ENCODE peak calls at places on chromosome 6, in nine cellular contexts. D, W, U, C, V, R, E, N and I are unnamed samples.

GRCh38 chr6:48889429-48889828 is 573.6 kb downstream of the MMUT start:
- DNase-seq in E (no peak), N (no peak), W (no peak), U (no peak), D (no peak), V (no peak), R (no peak), C (no peak), I (no peak)

GRCh38 chr6:138971601-138972000 is 16.5 kb downstream of the REPS1 start:
- DNase-seq in R (no peak), W (no peak), U (no peak), V (no peak), E (no peak), N (peak; percentile 59), D (no peak), C (peak; percentile 67), I (no peak)

GRCh38 chr6:85135376-85136094 is 314.3 kb upstream of the NT5E start:
- DNase-seq in D (no peak), R (no peak), N (peak; percentile 79), C (no peak), E (no peak), U (no peak), W (no peak), V (no peak), I (no peak)

GRCh38 chr6:151239603-151240035 is at the start of gene AKAP12:
- DNase-seq in W (no peak), C (no peak), D (no peak), E (no peak), V (peak; percentile 44), R (no peak), N (peak; percentile 54), U (no peak), I (no peak)

GRCh38 chr6:42729731-42730130 is 7.3 kb upstream of the PRPH2 start:
- DNase-seq in D (no peak), N (peak; percentile 80), R (no peak), V (no peak), E (no peak), C (no peak), U (no peak), W (no peak), I (no peak)

GRCh38 chr6:55678330-55679224 is 99.6 kb upstream of the HMGCLL1 start:
- DNase-seq in C (no peak), D (no peak), R (no peak), W (no peak), U (no peak), E (no peak), V (no peak), N (no peak), I (no peak)

GRCh38 chr6:1624071-1624847 is 14.5 kb downstream of the FOXC1 start:
- DNase-seq in V (no peak), W (no peak), E (no peak), U (no peak), N (no peak), C (peak; percentile 81), D (no peak), R (no peak), I (no peak)

GRCh38 chr6:90025418-90026089 is 131.3 kb downstream of the GJA10 start:
- DNase-seq in N (peak; percentile 93), D (no peak), V (no peak), W (peak; percentile 23), R (no peak), E (no peak), C (no peak), U (no peak), I (no peak)

GRCh38 chr6:168616807-168617756 is 176.1 kb downstream of the SMOC2 start:
- DNase-seq in W (no peak), E (no peak), D (no peak), V (peak; percentile 47), C (no peak), R (no peak), U (no peak), N (no peak), I (no peak)

GRCh38 chr6:113258771-113259170 is 598.4 kb upstream of the MARCKS start:
- DNase-seq in V (no peak), R (no peak), W (no peak), C (no peak), U (no peak), D (no peak), E (no peak), N (no peak), I (no peak)

GRCh38 chr6:34312259-34312658 is 63.5 kb upstream of the SMIM29 start:
- DNase-seq in R (no peak), N (no peak), U (no peak), E (no peak), D (no peak), C (no peak), W (no peak), V (no peak), I (no peak)

GRCh38 chr6:98014791-98015201 is 731.8 kb upstream of the MMS22L start:
- DNase-seq in N (no peak), R (no peak), W (no peak), V (no peak), D (no peak), C (no peak), U (no peak), E (no peak), I (no peak)

GRCh38 chr6:2731281-2731909 is 19.3 kb downstream of the MYLK4 start:
- DNase-seq in C (peak; percentile 81), W (no peak), N (peak; percentile 32), D (no peak), U (no peak), V (no peak), R (no peak), E (no peak), I (no peak)

GRCh38 chr6:28563420-28564095 is 37.9 kb downstream of the GPX5 start:
- DNase-seq in C (no peak), D (no peak), R (no peak), E (no peak), U (no peak), W (no peak), V (no peak), N (no peak), I (no peak)

GRCh38 chr6:72699142-72699541 is 77.3 kb downstream of the KCNQ5 start:
- DNase-seq in W (no peak), V (no peak), R (no peak), E (no peak), C (no peak), D (no peak), U (no peak), N (peak; percentile 40), I (no peak)

GRCh38 chr6:36666726-36667591 is 11.6 kb upstream of the CDKN1A start:
- DNase-seq in C (peak; percentile 88), V (peak; percentile 84), W (no peak), N (peak; percentile 97), E (peak; percentile 74), U (no peak), D (no peak), R (no peak), I (no peak)

GRCh38 chr6:111625511-111626331 is 20.0 kb upstream of the TRAF3IP2 start:
- DNase-seq in R (no peak), D (no peak), W (no peak), C (no peak), V (peak; percentile 56), N (peak; percentile 77), U (no peak), E (no peak), I (no peak)

GRCh38 chr6:107585815-107586435 is 96.0 kb downstream of the SOBP start:
- DNase-seq in C (no peak), E (no peak), V (no peak), D (no peak), N (no peak), U (no peak), W (no peak), R (no peak), I (no peak)

GRCh38 chr6:13425270-13425905 is 62.0 kb downstream of the GFOD1 start:
- DNase-seq in N (no peak), C (no peak), E (no peak), U (no peak), V (peak; percentile 47), R (no peak), D (no peak), W (no peak), I (no peak)

GRCh38 chr6:151675746-151676459 is 131.6 kb upstream of the ESR1 start:
- DNase-seq in R (peak; percentile 35), V (peak; percentile 43), N (peak; percentile 57), E (peak; percentile 64), W (peak; percentile 15), U (peak; percentile 6), D (peak; percentile 10), C (peak; percentile 88), I (no peak)

GRCh38 chr6:169830876-169831275 is 79.5 kb downstream of the ERMARD start:
- DNase-seq in U (no peak), C (peak; percentile 50), W (no peak), D (no peak), E (peak; percentile 18), V (no peak), R (no peak), N (no peak), I (no peak)

GRCh38 chr6:161798844-161799394 is 525.1 kb upstream of the AGPAT4 start:
- DNase-seq in E (no peak), N (no peak), W (no peak), C (no peak), V (no peak), U (no peak), D (no peak), R (no peak), I (no peak)

GRCh38 chr6:168196385-168196860 is 117.4 kb upstream of the FRMD1 start:
- DNase-seq in N (no peak), E (peak; percentile 58), V (no peak), D (no peak), W (no peak), C (peak; percentile 37), U (no peak), R (no peak), I (no peak)

GRCh38 chr6:44642345-44642744 is 254.8 kb downstream of the CDC5L start:
- DNase-seq in N (no peak), W (no peak), U (no peak), D (no peak), R (no peak), C (no peak), E (no peak), V (no peak), I (no peak)

GRCh38 chr6:131116755-131117360 is 18.4 kb upstream of the AKAP7 start:
- DNase-seq in U (no peak), E (no peak), W (no peak), C (no peak), N (peak; percentile 69), R (no peak), V (no peak), D (no peak), I (no peak)

GRCh38 chr6:157222201-157222981 is 100.9 kb downstream of the TMEM242 start:
- DNase-seq in D (no peak), E (no peak), C (peak; percentile 37), N (no peak), U (no peak), R (no peak), V (no peak), W (no peak), I (no peak)

GRCh38 chr6:19918436-19918835 is 81.3 kb downstream of the ID4 start:
- DNase-seq in E (no peak), W (no peak), C (no peak), U (no peak), R (no peak), V (no peak), N (no peak), D (no peak), I (no peak)

GRCh38 chr6:168163096-168163731 is 84.2 kb upstream of the FRMD1 start:
- DNase-seq in D (no peak), R (no peak), U (no peak), N (no peak), V (no peak), E (no peak), W (no peak), C (peak; percentile 38), I (no peak)

GRCh38 chr6:152124432-152125074 is 317.1 kb downstream of the ESR1 start:
- DNase-seq in V (no peak), N (peak; percentile 75), C (no peak), U (no peak), E (no peak), D (no peak), W (no peak), R (no peak), I (no peak)

GRCh38 chr6:51753635-51754034 is 333.8 kb downstream of the PKHD1 start:
- DNase-seq in W (no peak), N (no peak), C (peak; percentile 91), R (no peak), D (no peak), E (no peak), V (peak; percentile 59), U (no peak), I (no peak)

GRCh38 chr6:144277605-144278227 is 7.4 kb upstream of the UTRN start:
- DNase-seq in U (no peak), W (no peak), R (no peak), E (peak; percentile 16), N (no peak), V (no peak), C (no peak), D (no peak), I (no peak)